ENCODE peak calls at places on chromosomes 12 and 14, in six cellular contexts. E is tibial nerve, Y is B cell, G is sigmoid colon, O is CD14-positive monocyte, W is body of pancreas. J is an unnamed sample.

GRCh38 chr12:106739815-106740552 is 34.5 kb upstream of the RIC8B start:
- DNase-seq in E (no peak), Y (no peak), G (no peak), O (no peak), W (no peak), J (no peak)

GRCh38 chr12:130405332-130405731 is 67.6 kb downstream of the PIWIL1 start:
- DNase-seq in E (no peak), Y (no peak), G (no peak), O (no peak), W (no peak), J (no peak)

GRCh38 chr14:104555621-104556255 is 23.8 kb upstream of the C14orf180 start:
- DNase-seq in E (no peak), Y (no peak), G (peak), O (peak), W (no peak), J (no peak)

GRCh38 chr12:132622437-132623071 is 4.0 kb downstream of the P2RX2 start:
- DNase-seq in E (no peak), Y (no peak), G (no peak), O (no peak), W (peak), J (no peak)

GRCh38 chr14:76261371-76261811 is 109.7 kb downstream of the GPATCH2L start:
- DNase-seq in E (no peak), Y (no peak), G (no peak), O (no peak), W (no peak), J (no peak)

GRCh38 chr14:75088566-75089373 is 19.3 kb downstream of the ZC2HC1C start:
- DNase-seq in E (peak), Y (peak), G (no peak), O (no peak), W (peak), J (peak)

GRCh38 chr12:64571346-64571745 is 38.9 kb upstream of the RASSF3 start:
- DNase-seq in E (no peak), Y (no peak), G (no peak), O (no peak), W (no peak), J (no peak)

GRCh38 chr14:58280954-58281787 is 17.2 kb upstream of the ARID4A start:
- DNase-seq in E (peak), Y (peak), G (no peak), O (peak), W (peak), J (peak)

GRCh38 chr12:62866451-62867082 is 68.4 kb downstream of the PPM1H start:
- DNase-seq in E (no peak), Y (no peak), G (no peak), O (no peak), W (no peak), J (no peak)

GRCh38 chr12:124914392-124915248 is at the start of gene UBC:
- DNase-seq in E (peak), Y (peak), G (peak), O (peak), W (peak), J (peak)

GRCh38 chr12:89454080-89454848 is 70.3 kb downstream of the GALNT4 start:
- DNase-seq in E (no peak), Y (no peak), G (no peak), O (no peak), W (no peak), J (no peak)

GRCh38 chr12:124150176-124150575 is 144.7 kb upstream of the RFLNA start:
- DNase-seq in E (no peak), Y (no peak), G (no peak), O (no peak), W (no peak), J (no peak)

GRCh38 chr12:21815306-21816062 is 41.0 kb upstream of the KCNJ8 start:
- DNase-seq in E (no peak), Y (no peak), G (no peak), O (no peak), W (no peak), J (no peak)

GRCh38 chr14:91246051-91246852 is 1.7 kb upstream of the GPR68 start:
- DNase-seq in E (no peak), Y (no peak), G (no peak), O (no peak), W (no peak), J (no peak)

GRCh38 chr12:101573743-101574142 is 21.0 kb upstream of the MYBPC1 start:
- DNase-seq in E (no peak), Y (no peak), G (no peak), O (no peak), W (no peak), J (no peak)

GRCh38 chr12:105928436-105928835 is 210.3 kb downstream of the NUAK1 start:
- DNase-seq in E (no peak), Y (no peak), G (no peak), O (no peak), W (peak), J (no peak)

DNA sequence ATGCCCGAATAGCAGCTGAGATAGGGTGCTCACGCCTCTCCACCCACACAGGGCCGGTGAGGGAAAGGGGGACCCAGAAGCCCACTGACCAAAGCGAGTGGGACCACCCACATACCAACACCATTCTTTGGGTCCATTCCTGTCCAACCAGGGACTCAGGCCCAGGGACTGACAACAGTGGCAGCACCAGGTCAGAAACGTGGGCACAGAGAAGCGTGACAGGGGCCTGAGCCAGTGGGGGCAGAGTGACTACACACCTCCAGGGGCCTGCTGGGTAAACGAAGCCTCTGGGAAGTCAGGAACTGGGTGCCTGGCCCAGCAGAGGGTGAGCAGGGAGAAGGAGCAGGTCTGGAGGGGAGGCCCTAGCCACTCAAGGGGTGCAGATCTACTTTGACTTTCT is 13.7 kb downstream of the SPRYD3 start:
- DNase-seq in E (no peak), Y (no peak), G (peak), O (no peak), W (peak), J (no peak)
- TF ChIP-seq CTCF in E (no peak), Y (no peak), G (no peak), O (no peak), W (no peak), J (no peak)

GRCh38 chr12:20801035-20801434 is 9.5 kb upstream of the SLCO1B3 start:
- DNase-seq in E (no peak), Y (no peak), G (no peak), O (no peak), W (no peak), J (no peak)

GRCh38 chr12:20792971-20793370 is 17.5 kb upstream of the SLCO1B3 start:
- DNase-seq in E (no peak), Y (no peak), G (no peak), O (no peak), W (no peak), J (no peak)

GRCh38 chr12:20800160-20800559 is 10.3 kb upstream of the SLCO1B3 start:
- DNase-seq in E (no peak), Y (no peak), G (no peak), O (no peak), W (no peak), J (no peak)

DNA sequence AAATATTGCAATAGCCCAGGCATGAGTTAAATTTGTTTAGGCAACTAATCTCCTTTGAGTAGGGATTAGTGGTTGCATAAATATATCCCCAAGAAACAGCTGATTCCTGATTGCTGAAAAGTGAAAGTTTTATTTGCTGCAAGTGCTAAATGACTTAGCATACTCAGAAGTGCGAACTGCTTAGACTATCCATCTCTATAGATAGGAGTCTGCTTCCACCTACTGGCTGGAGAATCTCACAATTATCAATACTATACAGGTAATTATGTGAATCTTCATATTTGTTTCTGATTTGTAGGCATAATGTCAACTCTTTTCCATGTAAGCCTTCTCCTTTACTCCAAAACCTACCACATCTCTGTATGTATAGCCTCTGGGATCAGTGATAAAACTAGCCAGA is 11.9 kb upstream of the SLCO1B3 start:
- DNase-seq in E (peak), Y (no peak), G (no peak), O (no peak), W (no peak), J (no peak)
- TF ChIP-seq CTCF in E (no peak), Y (no peak), G (peak), O (no peak), W (peak), J (no peak)

GRCh38 chr12:52011602-52012214 is 5.0 kb downstream of the TAMALIN start:
- DNase-seq in E (no peak), Y (no peak), G (no peak), O (no peak), W (no peak), J (no peak)

GRCh38 chr12:52009081-52009751 is 2.5 kb downstream of the TAMALIN start:
- DNase-seq in E (no peak), Y (peak), G (no peak), O (no peak), W (no peak), J (no peak)

GRCh38 chr12:52010152-52010622 is 3.4 kb downstream of the TAMALIN start:
- DNase-seq in E (peak), Y (no peak), G (peak), O (no peak), W (peak), J (no peak)

GRCh38 chr12:52013626-52014310 is 7.0 kb downstream of the TAMALIN start:
- DNase-seq in E (no peak), Y (no peak), G (no peak), O (no peak), W (no peak), J (no peak)

DNA sequence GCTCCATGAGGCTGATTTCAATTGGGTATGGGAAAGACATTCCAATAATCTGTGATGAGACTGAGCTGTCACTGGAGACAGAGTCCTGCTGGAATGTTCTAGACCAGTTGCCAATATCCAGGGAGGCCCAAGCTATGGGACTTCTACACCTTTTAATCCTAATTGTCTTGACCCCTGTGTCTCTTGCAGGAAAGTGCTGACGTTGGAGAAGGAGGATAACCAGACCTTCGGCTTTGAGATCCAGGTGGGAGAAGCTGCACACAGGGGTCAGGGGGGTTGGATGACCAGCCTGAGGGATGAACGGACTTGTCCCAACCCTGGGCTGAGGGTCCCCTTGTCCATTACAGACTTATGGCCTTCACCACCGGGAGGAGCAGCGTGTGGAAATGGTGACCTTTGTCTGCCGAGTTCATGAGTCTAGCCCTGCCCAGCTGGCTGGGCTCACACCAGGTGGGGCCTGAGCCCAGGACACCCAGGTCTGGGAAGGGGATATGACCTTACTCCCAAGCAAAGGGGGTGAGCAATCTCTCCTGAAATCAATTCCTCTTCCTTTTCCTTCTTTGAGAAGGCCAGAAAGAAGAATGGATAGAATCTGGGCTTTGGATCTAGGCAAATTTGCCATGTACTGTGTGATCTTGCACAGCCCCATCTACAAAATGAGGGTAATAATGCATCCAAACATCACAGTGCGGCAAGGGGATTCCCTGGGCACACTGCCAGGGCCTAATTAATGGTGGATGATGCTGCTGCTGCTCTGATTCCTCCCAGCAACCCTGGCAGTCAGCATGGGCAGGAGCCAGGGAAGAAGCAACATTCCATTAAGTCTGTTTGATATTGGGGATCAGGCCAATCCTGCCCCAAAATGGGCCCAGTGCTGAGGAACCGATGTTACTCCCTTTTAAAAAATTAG is 4.2 kb downstream of the TAMALIN start:
- DNase-seq in E (no peak), Y (no peak), G (no peak), O (no peak), W (no peak), J (no peak)
- TF ChIP-seq CTCF in E (no peak), Y (no peak), G (no peak), O (no peak), W (no peak), J (no peak)

GRCh38 chr12:48972213-48973021 is 882 bp upstream of the WNT10B start:
- DNase-seq in E (no peak), Y (no peak), G (no peak), O (no peak), W (no peak), J (peak)
- TF ChIP-seq CTCF in E (no peak), Y (no peak), G (no peak), O (no peak), W (no peak), J (no peak)

GRCh38 chr12:8949525-8950286 is at the start of gene M6PR:
- DNase-seq in E (peak), Y (peak), G (peak), O (peak), W (peak), J (peak)

GRCh38 chr12:8948711-8949524 is 527 bp downstream of the M6PR start:
- DNase-seq in E (no peak), Y (peak), G (no peak), O (peak), W (peak), J (peak)

GRCh38 chr12:8951744-8952143 is 2.3 kb upstream of the M6PR start:
- DNase-seq in E (no peak), Y (no peak), G (no peak), O (no peak), W (no peak), J (no peak)

GRCh38 chr12:8950287-8950574 is 786 bp upstream of the M6PR start:
- DNase-seq in E (peak), Y (no peak), G (no peak), O (no peak), W (no peak), J (no peak)

DNA sequence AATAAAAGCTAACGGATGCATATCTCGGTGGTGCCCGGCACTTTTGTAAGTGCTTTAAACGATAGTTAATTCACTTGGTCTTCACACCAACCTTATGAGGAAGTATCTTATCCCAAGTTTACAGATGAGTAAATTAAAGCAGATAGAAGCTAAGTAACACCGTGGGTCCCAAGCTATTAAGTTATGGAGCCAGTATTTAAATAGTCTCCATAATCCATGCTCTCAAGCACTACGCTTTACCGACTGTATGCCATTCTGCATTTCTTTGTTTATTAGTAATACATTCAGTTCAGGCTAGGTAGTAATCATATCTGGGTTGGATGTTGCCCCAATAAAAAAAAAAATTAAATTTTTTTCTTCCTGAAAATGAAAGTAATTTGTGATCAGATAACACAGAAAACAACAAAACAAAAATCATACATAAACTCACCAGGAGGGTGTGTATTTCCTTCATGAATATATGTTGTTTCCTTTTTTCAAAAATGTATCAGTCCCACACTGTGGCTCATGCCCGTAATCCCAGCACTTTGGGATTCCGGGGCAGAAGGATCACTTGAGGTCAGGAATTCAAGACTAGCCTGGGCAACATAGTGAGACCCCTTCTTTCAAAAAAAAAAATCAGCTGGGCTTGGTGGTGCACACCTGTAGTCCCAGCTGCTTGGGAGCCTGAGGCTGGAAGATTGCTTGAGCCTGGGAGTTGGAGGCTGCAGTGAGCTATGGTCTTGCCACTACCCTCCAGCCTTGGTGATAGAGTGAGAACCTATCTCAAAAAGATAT is 1.4 kb upstream of the M6PR start:
- DNase-seq in E (no peak), Y (no peak), G (no peak), O (no peak), W (no peak), J (peak)
- TF ChIP-seq CTCF in E (no peak), Y (no peak), G (peak), O (no peak), W (no peak), J (no peak)

GRCh38 chr14:62269204-62269603 is 507.0 kb downstream of the SNAPC1 start:
- DNase-seq in E (no peak), Y (no peak), G (no peak), O (no peak), W (no peak), J (no peak)
- TF ChIP-seq CTCF in E (no peak), Y (no peak), G (no peak), O (no peak), W (no peak), J (no peak)